ENCODE peak calls at places on chromosome 18, in eight cellular contexts. N, F, D, X, O, V, U and T are unnamed samples.

GRCh38 chr18:6249788-6250187 is 164.9 kb downstream of the L3MBTL4 start:
- DNase-seq in N (no peak), F (no peak), D (no peak), X (no peak), O (no peak), V (no peak), U (no peak), T (no peak)

GRCh38 chr18:55228191-55228590 is 268.9 kb upstream of the CCDC68 start:
- DNase-seq in N (no peak), F (peak), D (no peak), X (no peak), O (no peak), V (no peak), U (peak), T (no peak)

GRCh38 chr18:10442551-10442971 is 11.9 kb upstream of the APCDD1 start:
- DNase-seq in N (no peak), F (no peak), D (no peak), X (no peak), O (peak), V (no peak), U (no peak), T (no peak)

GRCh38 chr18:35282353-35282752 is 7.7 kb downstream of the ZSCAN30 start:
- DNase-seq in N (no peak), F (peak), D (no peak), X (peak), O (no peak), V (no peak), U (no peak), T (peak)

GRCh38 chr18:48808476-48808875 is 142.3 kb downstream of the SMAD7 start:
- DNase-seq in N (no peak), F (no peak), D (no peak), X (no peak), O (no peak), V (no peak), U (no peak), T (no peak)

GRCh38 chr18:48124857-48125626 is 194.6 kb upstream of the SMAD2 start:
- DNase-seq in N (no peak), F (no peak), D (no peak), X (no peak), O (no peak), V (no peak), U (no peak), T (no peak)

GRCh38 chr18:58768293-58768974 is 96.2 kb upstream of the ZNF532 start:
- DNase-seq in N (peak), F (peak), D (peak), X (no peak), O (peak), V (peak), U (peak), T (peak)

GRCh38 chr18:79609841-79610281 is 69.7 kb upstream of the CTDP1 start:
- DNase-seq in N (no peak), F (no peak), D (no peak), X (no peak), O (no peak), V (no peak), U (no peak), T (no peak)

GRCh38 chr18:49608892-49609291 is 47.0 kb downstream of the LIPG start:
- DNase-seq in N (no peak), F (no peak), D (no peak), X (no peak), O (no peak), V (no peak), U (no peak), T (peak)

GRCh38 chr18:37701967-37702366 is 136.4 kb upstream of the CELF4 start:
- DNase-seq in N (no peak), F (no peak), D (no peak), X (no peak), O (no peak), V (no peak), U (no peak), T (no peak)

GRCh38 chr18:23388357-23388756 is 64.7 kb upstream of the RIOK3 start:
- DNase-seq in N (no peak), F (no peak), D (no peak), X (no peak), O (no peak), V (no peak), U (no peak), T (no peak)

GRCh38 chr18:21722687-21723086 is 17.9 kb upstream of the MIB1 start:
- DNase-seq in N (no peak), F (no peak), D (no peak), X (no peak), O (no peak), V (no peak), U (no peak), T (no peak)

GRCh38 chr18:46413684-46414083 is 243.3 kb downstream of the LOXHD1 start:
- DNase-seq in N (no peak), F (peak), D (no peak), X (no peak), O (no peak), V (no peak), U (no peak), T (no peak)

GRCh38 chr18:21599585-21600525 is 649 bp downstream of the ESCO1 start:
- DNase-seq in N (no peak), F (peak), D (no peak), X (no peak), O (no peak), V (no peak), U (no peak), T (peak)

GRCh38 chr18:47750889-47751423 is 179.5 kb downstream of the SMAD2 start:
- DNase-seq in N (no peak), F (no peak), D (no peak), X (no peak), O (no peak), V (no peak), U (no peak), T (no peak)

GRCh38 chr18:59079264-59079972 is 60.3 kb upstream of the SEC11C start:
- DNase-seq in N (no peak), F (no peak), D (no peak), X (no peak), O (no peak), V (no peak), U (no peak), T (no peak)

GRCh38 chr18:48913201-48913600 is 37.6 kb downstream of the SMAD7 start:
- DNase-seq in N (peak), F (no peak), D (peak), X (no peak), O (no peak), V (no peak), U (no peak), T (no peak)

GRCh38 chr18:57943723-57944122 is 100.3 kb upstream of the NEDD4L start:
- DNase-seq in N (no peak), F (peak), D (no peak), X (no peak), O (no peak), V (no peak), U (no peak), T (no peak)

GRCh38 chr18:13420969-13421686 is 202.6 kb downstream of the LDLRAD4 start:
- DNase-seq in N (no peak), F (no peak), D (no peak), X (no peak), O (no peak), V (no peak), U (no peak), T (no peak)

GRCh38 chr18:65091737-65092329 is 659.0 kb upstream of the CDH7 start:
- DNase-seq in N (no peak), F (peak), D (no peak), X (no peak), O (no peak), V (peak), U (peak), T (no peak)

GRCh38 chr18:41967680-41968079 is 12.6 kb downstream of the PIK3C3 start:
- DNase-seq in N (no peak), F (peak), D (no peak), X (no peak), O (peak), V (no peak), U (no peak), T (no peak)

GRCh38 chr18:56807883-56808282 is 156.7 kb downstream of the WDR7 start:
- DNase-seq in N (no peak), F (no peak), D (no peak), X (no peak), O (no peak), V (peak), U (no peak), T (no peak)

GRCh38 chr18:10858477-10858876 is 290.9 kb downstream of the PIEZO2 start:
- DNase-seq in N (no peak), F (no peak), D (no peak), X (no peak), O (no peak), V (no peak), U (no peak), T (no peak)

GRCh38 chr18:31512203-31512764 is 14.3 kb downstream of the DSG2 start:
- DNase-seq in N (no peak), F (peak), D (no peak), X (no peak), O (no peak), V (no peak), U (no peak), T (peak)